ENCODE peak calls at places on chromosome 7, in ten cellular contexts. S is PC-9; Z is A549; M is left ventricle myocardium inferior; H is stomach; V is HL-60; N is psoas muscle; K is cardiac muscle cell; E is CD8-positive, alpha-beta T cell; P is AG09309. A is an unnamed sample.

GRCh38 chr7:46855851-46856250 is 726.1 kb downstream of the TNS3 start:
- DNase-seq in S (no peak), Z (no peak), M (no peak), H (no peak), V (no peak), N (no peak), K (no peak), E (no peak), P (no peak), A (no peak)

GRCh38 chr7:20219446-20220292 is 2.5 kb upstream of the MACC1 start:
- DNase-seq in S (peak), Z (no peak), M (peak), H (peak), V (peak), N (peak), K (no peak), E (no peak), P (peak), A (no peak)

GRCh38 chr7:27098493-27099223 is 2.9 kb upstream of the HOXA1 start:
- DNase-seq in S (no peak), Z (no peak), M (no peak), H (no peak), V (no peak), N (peak), K (peak), E (no peak), P (no peak), A (no peak)

GRCh38 chr7:142063551-142064442 is 47.7 kb upstream of the MGAM2 start:
- DNase-seq in S (no peak), Z (no peak), M (no peak), H (no peak), V (no peak), N (no peak), K (no peak), E (no peak), P (no peak), A (no peak)

GRCh38 chr7:20407585-20408466 is 77.1 kb downstream of the ITGB8 start:
- DNase-seq in S (peak), Z (no peak), M (peak), H (peak), V (no peak), N (no peak), K (peak), E (no peak), P (peak), A (peak)

GRCh38 chr7:140653319-140654108 is 12.9 kb upstream of the DENND2A start:
- DNase-seq in S (peak), Z (peak), M (no peak), H (peak), V (peak), N (no peak), K (peak), E (peak), P (peak), A (no peak)

GRCh38 chr7:50119815-50120637 is 27.0 kb upstream of the ZPBP start:
- DNase-seq in S (no peak), Z (no peak), M (no peak), H (no peak), V (no peak), N (no peak), K (peak), E (no peak), P (no peak), A (no peak)

GRCh38 chr7:27739301-27739913 is 555 bp upstream of the TAX1BP1 start:
- DNase-seq in S (no peak), Z (peak), M (peak), H (no peak), V (no peak), N (no peak), K (no peak), E (no peak), P (no peak), A (no peak)

GRCh38 chr7:148447221-148447845 is 143.2 kb upstream of the C7orf33 start:
- DNase-seq in S (no peak), Z (peak), M (no peak), H (no peak), V (no peak), N (no peak), K (no peak), E (no peak), P (no peak), A (no peak)

GRCh38 chr7:42677751-42678231 is 234.1 kb downstream of the C7orf25 start:
- DNase-seq in S (no peak), Z (no peak), M (no peak), H (no peak), V (no peak), N (no peak), K (no peak), E (no peak), P (peak), A (no peak)

GRCh38 chr7:98281757-98282652 is 519 bp downstream of the BRI3 start:
- DNase-seq in S (no peak), Z (no peak), M (no peak), H (peak), V (no peak), N (peak), K (no peak), E (no peak), P (no peak), A (no peak)

GRCh38 chr7:3206771-3207191 is 94.3 kb upstream of the SDK1 start:
- DNase-seq in S (no peak), Z (no peak), M (no peak), H (no peak), V (no peak), N (no peak), K (no peak), E (peak), P (no peak), A (no peak)

GRCh38 chr7:37084303-37084702 is 360.0 kb upstream of the AOAH start:
- DNase-seq in S (no peak), Z (no peak), M (no peak), H (no peak), V (no peak), N (no peak), K (no peak), E (no peak), P (no peak), A (no peak)

GRCh38 chr7:115869811-115870210 is 160.8 kb downstream of the TFEC start:
- DNase-seq in S (no peak), Z (no peak), M (no peak), H (no peak), V (no peak), N (no peak), K (no peak), E (no peak), P (no peak), A (no peak)

GRCh38 chr7:132464740-132465139 is 111.5 kb downstream of the PLXNA4 start:
- DNase-seq in S (no peak), Z (no peak), M (peak), H (no peak), V (no peak), N (no peak), K (no peak), E (no peak), P (no peak), A (no peak)

GRCh38 chr7:132251327-132251659 is 325.0 kb downstream of the PLXNA4 start:
- DNase-seq in S (peak), Z (no peak), M (peak), H (peak), V (no peak), N (peak), K (no peak), E (no peak), P (no peak), A (no peak)

GRCh38 chr7:134706468-134706867 is 59.8 kb downstream of the BPGM start:
- DNase-seq in S (peak), Z (no peak), M (no peak), H (no peak), V (no peak), N (no peak), K (no peak), E (no peak), P (no peak), A (no peak)

GRCh38 chr7:18667466-18667865 is 171.9 kb downstream of the HDAC9 start:
- DNase-seq in S (no peak), Z (no peak), M (no peak), H (no peak), V (no peak), N (no peak), K (no peak), E (no peak), P (peak), A (peak)

GRCh38 chr7:106916689-106917088 is 51.6 kb downstream of the PIK3CG start:
- DNase-seq in S (no peak), Z (no peak), M (no peak), H (no peak), V (no peak), N (no peak), K (no peak), E (no peak), P (no peak), A (peak)

GRCh38 chr7:48088559-48089414 is at the start of gene UPP1:
- DNase-seq in S (peak), Z (peak), M (peak), H (peak), V (peak), N (peak), K (peak), E (peak), P (peak), A (peak)

GRCh38 chr7:48087349-48087748 is 1.7 kb upstream of the UPP1 start:
- DNase-seq in S (peak), Z (no peak), M (no peak), H (no peak), V (no peak), N (no peak), K (no peak), E (no peak), P (no peak), A (no peak)

GRCh38 chr7:48089415-48089975 is 430 bp downstream of the UPP1 start:
- DNase-seq in S (no peak), Z (no peak), M (no peak), H (peak), V (no peak), N (peak), K (no peak), E (peak), P (no peak), A (no peak)

GRCh38 chr7:48091506-48092433 is 2.7 kb downstream of the UPP1 start:
- DNase-seq in S (no peak), Z (no peak), M (no peak), H (no peak), V (no peak), N (no peak), K (no peak), E (peak), P (no peak), A (no peak)

DNA sequence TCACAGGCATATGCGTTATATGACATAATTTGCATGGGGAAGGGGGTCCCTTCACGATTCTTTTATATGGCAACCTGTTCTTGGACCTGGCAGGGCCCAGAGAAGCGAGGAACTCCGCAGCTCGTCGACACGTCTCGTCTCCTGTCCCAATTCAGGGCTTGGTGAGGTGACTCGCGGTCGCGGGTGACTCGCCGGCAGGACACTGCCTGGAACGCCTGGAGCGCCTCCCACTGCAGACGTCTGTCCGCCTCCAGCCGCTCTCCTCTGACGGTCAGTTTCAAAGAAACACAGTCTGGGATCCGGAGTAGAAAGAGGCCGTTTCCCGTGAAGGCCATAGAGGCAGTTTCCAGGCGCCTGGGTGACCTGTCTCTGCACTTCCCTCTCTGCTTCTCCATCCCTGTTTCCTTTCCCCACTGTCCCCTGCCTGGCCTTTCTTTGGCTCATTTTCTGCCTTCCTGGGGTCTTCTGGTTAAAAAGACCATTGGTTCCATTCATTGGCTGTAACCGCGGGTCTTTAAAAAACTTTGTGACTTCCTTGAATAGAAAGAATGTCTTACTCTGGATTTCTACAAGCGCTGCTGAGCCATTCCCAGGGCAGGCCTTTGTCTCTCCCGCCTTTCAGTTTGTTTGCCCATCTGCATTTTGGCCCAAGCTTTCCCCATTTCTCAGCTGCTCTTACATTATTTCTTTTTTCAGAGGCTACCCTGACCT is 1.2 kb downstream of the UPP1 start:
- DNase-seq in S (peak), Z (no peak), M (peak), H (no peak), V (no peak), N (peak), K (peak), E (peak), P (no peak), A (no peak)
- H3K4me3 ChIP-seq in S (peak), Z (peak), M (peak), H (peak), V (no peak), N (peak), K (peak), E (peak), P (no peak), A (peak)

GRCh38 chr7:22824760-22825159 is 2.1 kb upstream of the TOMM7 start:
- DNase-seq in S (no peak), Z (no peak), M (no peak), H (no peak), V (no peak), N (no peak), K (no peak), E (no peak), P (no peak), A (no peak)

GRCh38 chr7:22823142-22823497 is 471 bp upstream of the TOMM7 start:
- DNase-seq in S (no peak), Z (no peak), M (no peak), H (no peak), V (no peak), N (no peak), K (no peak), E (no peak), P (no peak), A (no peak)

GRCh38 chr7:22819476-22819875 is 3.2 kb downstream of the TOMM7 start:
- DNase-seq in S (no peak), Z (no peak), M (no peak), H (no peak), V (no peak), N (no peak), K (no peak), E (no peak), P (no peak), A (no peak)

GRCh38 chr7:22821702-22822485 is 755 bp downstream of the TOMM7 start:
- DNase-seq in S (peak), Z (no peak), M (no peak), H (no peak), V (peak), N (no peak), K (no peak), E (no peak), P (no peak), A (no peak)

GRCh38 chr7:22822486-22823141 is at the start of gene TOMM7:
- DNase-seq in S (peak), Z (peak), M (peak), H (peak), V (peak), N (peak), K (peak), E (peak), P (peak), A (peak)
- TF ChIP-seq CTCF in S (peak), Z (no peak), M (peak), H (peak), V (no peak), N (peak), K (peak), E (no peak), P (peak), A (no peak)

DNA sequence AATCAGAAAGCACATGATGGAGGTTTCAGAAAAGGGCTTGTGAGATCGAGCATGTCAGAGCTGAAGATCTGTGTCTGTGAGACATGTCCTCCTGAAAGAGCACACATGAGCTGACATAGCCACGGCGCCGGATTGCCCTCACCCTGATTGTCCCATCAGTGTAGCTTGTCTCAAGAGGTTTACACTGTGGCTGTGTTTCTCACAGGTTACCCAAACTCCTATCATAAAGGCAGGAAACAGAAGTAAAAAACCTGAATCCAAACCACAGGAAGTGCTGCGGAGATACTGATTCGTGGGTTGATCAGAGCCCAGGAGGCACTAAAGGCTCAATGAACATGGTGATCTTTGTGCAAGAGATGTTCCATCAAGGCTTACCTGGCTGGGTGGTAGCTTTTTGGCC is 3.9 kb upstream of the ATP6V0E2 start:
- DNase-seq in S (no peak), Z (no peak), M (no peak), H (no peak), V (no peak), N (no peak), K (no peak), E (peak), P (no peak), A (no peak)
- H3K4me3 ChIP-seq in S (no peak), Z (no peak), M (no peak), H (no peak), V (no peak), N (no peak), K (no peak), E (peak), P (no peak), A (no peak)

GRCh38 chr7:77439572-77439971 is 23.4 kb upstream of the GSAP start:
- DNase-seq in S (peak), Z (peak), M (peak), H (peak), V (no peak), N (peak), K (peak), E (no peak), P (no peak), A (no peak)
- TF ChIP-seq CTCF in S (peak), Z (peak), M (peak), H (peak), V (peak), N (peak), K (peak), E (no peak), P (peak), A (peak)

GRCh38 chr7:128936798-128937197 is 929 bp upstream of the IRF5 start:
- DNase-seq in S (no peak), Z (no peak), M (no peak), H (no peak), V (no peak), N (no peak), K (no peak), E (no peak), P (no peak), A (no peak)
- H3K4me3 ChIP-seq in S (no peak), Z (no peak), M (no peak), H (no peak), V (no peak), N (no peak), K (no peak), E (no peak), P (no peak), A (no peak)

GRCh38 chr7:111559665-111560064 is 2.6 kb downstream of the IMMP2L start:
- DNase-seq in S (no peak), Z (no peak), M (no peak), H (no peak), V (no peak), N (no peak), K (no peak), E (no peak), P (no peak), A (no peak)

GRCh38 chr7:111561659-111561908 is 708 bp downstream of the IMMP2L start:
- DNase-seq in S (no peak), Z (no peak), M (no peak), H (no peak), V (peak), N (no peak), K (no peak), E (no peak), P (no peak), A (no peak)

GRCh38 chr7:111564078-111564477 is 1.8 kb upstream of the IMMP2L start:
- DNase-seq in S (no peak), Z (no peak), M (no peak), H (no peak), V (no peak), N (no peak), K (no peak), E (no peak), P (no peak), A (no peak)

GRCh38 chr7:111560773-111561658 is 1.3 kb downstream of the IMMP2L start:
- DNase-seq in S (peak), Z (no peak), M (no peak), H (no peak), V (no peak), N (no peak), K (peak), E (no peak), P (no peak), A (no peak)

DNA sequence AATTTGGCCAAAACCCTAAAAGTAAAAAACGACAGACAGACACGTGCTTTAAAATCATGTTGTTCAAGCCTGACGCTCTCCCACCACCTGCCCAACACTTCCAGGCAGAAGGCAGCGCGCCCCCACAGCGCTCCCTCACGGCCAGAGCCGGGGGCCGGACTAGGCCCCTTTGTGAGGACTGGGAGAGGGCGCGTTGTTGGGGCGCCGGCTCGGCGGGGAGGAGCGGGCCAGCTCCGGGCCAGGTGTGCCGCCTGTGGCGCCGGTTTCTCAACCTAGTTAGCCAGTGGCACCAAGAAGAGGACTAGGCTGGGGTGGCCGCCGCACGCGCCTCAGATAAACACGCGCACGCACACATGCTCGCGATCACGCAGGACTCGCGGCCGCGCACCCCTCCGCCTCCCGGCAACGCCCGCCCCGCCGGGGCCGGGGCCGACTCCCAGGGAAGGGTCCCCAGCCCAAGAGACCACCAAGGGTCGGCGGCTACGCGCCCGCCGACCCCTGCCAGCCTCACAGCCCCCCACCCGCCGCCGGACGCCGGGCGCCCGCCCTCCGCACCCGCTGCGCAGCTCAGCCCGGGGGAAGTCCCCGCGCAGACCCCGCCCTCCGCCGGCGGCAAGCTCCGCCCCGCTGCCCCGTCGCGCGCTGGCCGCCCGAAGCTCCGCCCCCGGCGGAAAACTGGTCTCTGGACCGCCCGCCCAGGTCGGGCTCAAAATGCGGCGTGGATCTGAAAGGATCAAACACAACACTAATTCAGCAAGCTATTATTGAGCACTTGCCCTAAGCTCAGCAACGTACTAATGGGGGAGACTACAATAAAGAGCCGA is at the start of gene IMMP2L:
- DNase-seq in S (peak), Z (peak), M (peak), H (peak), V (peak), N (peak), K (peak), E (peak), P (no peak), A (no peak)
- TF ChIP-seq CTCF in S (no peak), Z (peak), M (peak), H (peak), V (no peak), N (peak), K (peak), E (peak), P (peak), A (peak)

DNA sequence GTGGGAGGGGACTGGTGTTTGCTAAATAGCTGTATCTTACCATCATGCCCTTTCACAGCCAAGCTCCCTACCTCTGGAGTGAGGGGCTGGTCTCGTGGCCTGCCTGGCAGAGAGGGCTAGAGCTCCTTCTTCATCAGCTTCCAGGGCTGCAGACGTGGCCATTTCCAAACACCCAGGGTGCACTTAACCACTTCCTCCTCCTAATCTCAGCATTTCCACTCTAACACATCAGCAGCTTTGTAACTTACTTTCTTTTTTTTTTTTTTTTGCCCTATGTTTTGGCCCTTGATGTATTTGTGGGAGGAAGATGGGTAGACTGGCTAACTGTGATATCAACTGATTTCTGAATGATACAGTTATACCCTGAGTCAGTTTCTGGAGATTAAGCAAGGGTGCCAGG is 27.4 kb downstream of the LRRC4 start:
- DNase-seq in S (no peak), Z (no peak), M (no peak), H (no peak), V (no peak), N (no peak), K (peak), E (no peak), P (no peak), A (no peak)
- H3K4me3 ChIP-seq in S (no peak), Z (no peak), M (no peak), H (no peak), V (no peak), N (no peak), K (no peak), E (no peak), P (no peak), A (no peak)

A was measured in BJ.